ENCODE peak calls at places on chromosome 5, in six cellular contexts. K is transverse colon, E is sigmoid colon, R is H9, Z is MG63, W is SJSA1. O is an unnamed sample.

GRCh38 chr5:85049020-85049419 is 664.3 kb upstream of the EDIL3 start:
- DNase-seq in K (no peak), E (no peak), R (peak; percentile 50), Z (peak; percentile 23), W (peak; percentile 96), O (no peak)

GRCh38 chr5:52481216-52481615 is 306.5 kb upstream of the ITGA1 start:
- DNase-seq in K (no peak), E (no peak), R (no peak), Z (no peak), W (no peak), O (no peak)

GRCh38 chr5:110477923-110478322 is 248.5 kb downstream of the TMEM232 start:
- DNase-seq in K (no peak), E (no peak), R (no peak), Z (peak; percentile 42), W (no peak), O (no peak)

GRCh38 chr5:119743927-119744326 is 114.6 kb downstream of the FAM170A start:
- DNase-seq in K (no peak), E (no peak), R (peak; percentile 50), Z (no peak), W (no peak), O (no peak)

GRCh38 chr5:170154297-170154696 is 48.6 kb downstream of the FOXI1 start:
- DNase-seq in K (no peak), E (no peak), R (no peak), Z (no peak), W (no peak), O (no peak)

GRCh38 chr5:124706729-124707361 is 39.6 kb downstream of the ZNF608 start:
- DNase-seq in K (peak; percentile 31), E (no peak), R (no peak), Z (no peak), W (no peak), O (no peak)

GRCh38 chr5:15717002-15717401 is 217.0 kb downstream of the FBXL7 start:
- DNase-seq in K (no peak), E (no peak), R (no peak), Z (peak; percentile 14), W (no peak), O (no peak)

GRCh38 chr5:178353461-178353860 is 120.9 kb upstream of the PHYKPL start:
- DNase-seq in K (no peak), E (no peak), R (no peak), Z (peak; percentile 55), W (no peak), O (no peak)

GRCh38 chr5:88956416-88956815 is 73.4 kb upstream of the MEF2C start:
- DNase-seq in K (no peak), E (no peak), R (no peak), Z (no peak), W (no peak), O (no peak)

GRCh38 chr5:83767409-83767992 is 46.8 kb upstream of the HAPLN1 start:
- DNase-seq in K (no peak), E (no peak), R (no peak), Z (no peak), W (no peak), O (no peak)

GRCh38 chr5:161471551-161471950 is 75.0 kb downstream of the GABRB2 start:
- DNase-seq in K (no peak), E (no peak), R (no peak), Z (no peak), W (no peak), O (no peak)

GRCh38 chr5:156641690-156642089 is 208.4 kb upstream of the PPP1R2B start:
- DNase-seq in K (no peak), E (no peak), R (no peak), Z (no peak), W (no peak), O (no peak)

GRCh38 chr5:157290981-157291711 is 25.2 kb downstream of the CYFIP2 start:
- DNase-seq in K (peak; percentile 70), E (no peak), R (no peak), Z (no peak), W (no peak), O (no peak)

GRCh38 chr5:177230660-177231059 is 72.9 kb downstream of the RAB24 start:
- DNase-seq in K (no peak), E (no peak), R (no peak), Z (no peak), W (no peak), O (no peak)

GRCh38 chr5:58244819-58245478 is 214.9 kb downstream of the PLK2 start:
- DNase-seq in K (no peak), E (no peak), R (no peak), Z (no peak), W (no peak), O (no peak)

DNA sequence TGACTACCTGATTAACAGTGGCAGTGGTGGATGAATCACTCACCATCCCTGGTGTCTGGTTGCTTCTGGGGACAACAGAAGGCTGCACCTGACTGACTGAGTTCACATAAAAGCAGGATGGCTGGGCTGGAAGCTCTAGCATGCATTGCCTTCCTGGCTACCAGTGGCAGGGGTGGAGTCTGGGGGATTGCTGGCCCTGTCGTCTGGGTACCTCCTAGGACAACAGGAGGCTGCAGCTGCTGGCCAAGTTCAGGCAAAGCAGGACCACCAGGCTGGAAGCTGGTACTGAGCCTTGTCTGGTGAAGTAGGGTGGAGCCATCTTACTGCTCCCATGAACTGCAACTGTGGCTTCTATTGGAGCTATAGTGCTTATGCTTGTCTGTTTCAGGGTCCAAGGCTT is 480.8 kb upstream of the CTNND2 start:
- DNase-seq in K (no peak), E (no peak), R (no peak), Z (no peak), W (no peak), O (no peak)
- H3K9me3 ChIP-seq in K (no peaks in the 10 kb centered on the region), E (peaks cover 6% of the 10 kb centered on the region), R (no peaks in the 10 kb centered on the region), Z (no peaks in the 10 kb centered on the region), W (no peaks in the 10 kb centered on the region), O (no peaks in the 10 kb centered on the region)

DNA sequence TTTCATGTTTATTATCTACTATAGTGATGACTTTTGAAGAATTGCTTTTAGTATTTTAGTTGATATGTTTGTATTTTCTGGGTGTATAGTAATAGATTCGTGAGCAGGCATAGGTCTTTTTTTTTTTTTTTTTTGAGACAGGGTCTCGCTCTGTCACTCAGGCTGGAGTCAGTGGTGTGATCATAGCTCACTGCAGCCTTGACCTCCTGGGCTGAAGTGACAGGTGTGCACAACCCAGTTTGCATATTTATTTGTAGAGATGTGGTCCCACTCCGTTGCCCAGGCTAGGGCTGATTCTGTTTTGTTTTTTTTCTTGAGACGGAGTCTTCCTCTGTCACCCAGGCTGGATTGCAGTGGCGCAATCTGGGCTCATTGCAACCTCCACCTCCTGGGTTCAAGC is 11.9 kb downstream of the ERBIN start:
- DNase-seq in K (no peak), E (no peak), R (no peak), Z (no peak), W (no peak), O (no peak)
- H3K9me3 ChIP-seq in K (no peaks in the 10 kb centered on the region), E (no peaks in the 10 kb centered on the region), R (no peaks in the 10 kb centered on the region), Z (peaks cover 2% of the 10 kb centered on the region), W (no peaks in the 10 kb centered on the region), O (no peaks in the 10 kb centered on the region)

GRCh38 chr5:26847041-26847736 is 191.2 kb downstream of the CDH9 start:
- DNase-seq in K (no peak), E (no peak), R (peak; percentile 32), Z (no peak), W (no peak), O (no peak)
- H3K9me3 ChIP-seq in K (no peaks in the 10 kb centered on the region), E (no peaks in the 10 kb centered on the region), R (no peaks in the 10 kb centered on the region), Z (no peaks in the 10 kb centered on the region), W (no peaks in the 10 kb centered on the region), O (peaks cover 2% of the 10 kb centered on the region)

GRCh38 chr5:171310334-171310815 is 1.3 kb downstream of the TLX3 start:
- DNase-seq in K (no peak), E (no peak), R (no peak), Z (no peak), W (no peak), O (no peak)

GRCh38 chr5:171309526-171310333 is 682 bp downstream of the TLX3 start:
- DNase-seq in K (peak; percentile 14), E (no peak), R (peak; percentile 78), Z (no peak), W (no peak), O (no peak)

GRCh38 chr5:171312129-171312819 is 3.2 kb downstream of the TLX3 start:
- DNase-seq in K (no peak), E (no peak), R (peak; percentile 45), Z (no peak), W (no peak), O (no peak)

GRCh38 chr5:171311698-171312083 is 2.6 kb downstream of the TLX3 start:
- DNase-seq in K (no peak), E (no peak), R (no peak), Z (no peak), W (no peak), O (no peak)

DNA sequence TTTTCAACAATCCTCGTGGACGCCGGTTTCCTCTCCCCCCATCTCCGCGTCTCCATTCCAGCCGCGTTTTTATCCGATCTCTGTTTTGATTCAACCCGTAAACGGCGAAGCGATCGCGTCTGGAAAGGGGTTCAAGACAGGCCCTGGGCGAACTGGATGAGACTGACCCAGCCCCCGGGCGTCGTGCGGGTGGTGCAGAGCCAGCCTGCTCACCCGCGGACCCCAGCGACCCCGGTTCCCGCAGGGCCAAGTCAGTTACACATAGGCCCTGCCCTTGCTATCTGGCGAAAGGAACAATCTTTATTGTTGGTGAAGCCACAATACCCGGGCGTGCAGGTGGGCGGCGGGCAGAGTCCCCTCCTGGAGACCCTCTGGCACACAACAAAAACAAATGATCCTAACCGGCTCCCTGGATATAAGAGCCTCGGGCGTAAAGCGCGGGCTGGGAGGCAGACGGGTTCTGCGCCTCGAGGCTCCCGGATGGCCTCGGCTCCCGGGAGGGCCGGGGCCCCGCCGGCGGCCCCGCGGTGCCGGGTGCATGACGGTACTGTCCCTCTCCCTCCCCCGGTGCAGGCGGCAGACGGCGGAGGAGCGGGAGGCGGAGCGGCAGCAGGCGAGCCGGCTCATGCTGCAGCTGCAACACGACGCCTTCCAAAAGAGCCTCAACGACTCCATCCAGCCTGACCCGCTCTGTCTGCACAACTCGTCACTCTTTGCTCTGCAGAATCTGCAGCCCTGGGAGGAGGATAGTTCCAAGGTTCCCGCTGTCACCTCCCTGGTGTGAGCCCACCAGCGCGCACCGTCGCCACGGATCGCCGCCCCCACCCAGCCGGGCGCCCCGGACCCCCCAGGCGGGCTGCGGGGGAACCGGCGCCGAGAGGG is 2.0 kb downstream of the TLX3 start:
- DNase-seq in K (no peak), E (no peak), R (peak; percentile 78), Z (peak; percentile 30), W (no peak), O (no peak)
- H3K9me3 ChIP-seq in K (no peaks in the 10 kb centered on the region), E (no peaks in the 10 kb centered on the region), R (no peaks in the 10 kb centered on the region), Z (no peaks in the 10 kb centered on the region), W (peaks cover 40% of the 10 kb centered on the region), O (no peaks in the 10 kb centered on the region)

DNA sequence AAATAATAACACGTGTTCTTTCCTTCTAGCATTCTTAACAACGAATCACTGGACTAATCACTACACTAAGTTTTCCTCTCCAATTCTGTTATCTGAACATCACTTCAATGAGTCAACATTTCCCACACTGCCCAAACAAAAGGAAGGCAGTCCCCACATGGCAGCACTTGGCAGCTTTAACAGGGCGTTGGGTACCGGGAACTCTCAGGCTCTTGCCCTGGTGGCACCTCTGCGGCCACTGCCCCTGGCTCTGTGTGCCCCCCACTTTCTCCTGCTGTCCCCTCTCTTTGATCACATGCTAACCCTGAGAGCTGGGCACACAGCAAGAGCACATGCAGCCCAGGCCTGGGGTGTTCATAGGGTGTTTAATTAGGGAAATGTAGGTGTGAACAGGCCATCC is 15.7 kb downstream of the SLC6A3 start:
- DNase-seq in K (no peak), E (peak; percentile 9), R (no peak), Z (no peak), W (peak; percentile 30), O (no peak)
- H3K9me3 ChIP-seq in K (peaks cover 14% of the 10 kb centered on the region), E (peaks cover 17% of the 10 kb centered on the region), R (peaks cover 7% of the 10 kb centered on the region), Z (peaks cover 39% of the 10 kb centered on the region), W (peaks cover 70% of the 10 kb centered on the region), O (no peaks in the 10 kb centered on the region)

O was measured in T-helper 17 cell.